ENCODE peak calls at places on chromosome 7, in nine cellular contexts. Z is ovary; E is effector CD4-positive, alpha-beta T cell; J is HT1080; S is ureter; Q is stimulated activated CD8-positive, alpha-beta memory T cell treated with anti-CD3 and anti-CD28 coated beads, Interleukin-15, amount 100 ng/mL, for 24 hours; R is amniotic stem cell; P is stimulated activated CD4-positive, alpha-beta T cell treated with anti-CD3 and anti-CD28 coated beads, Interleukin-1b, Interleukin-23, amount 100 ng/mL, for 4 hours; I is psoas muscle. O is an unnamed sample.

GRCh38 chr7:139727151-139727705 is 50.6 kb downstream of the HIPK2 start:
- DNase-seq in J (peak; percentile 33), Q (no peak), P (no peak), I (no peak), S (no peak), Z (no peak), E (no peak), R (no peak), O (no peak)

GRCh38 chr7:122790132-122790531 is 87.4 kb upstream of the RNF148 start:
- DNase-seq in E (no peak), R (no peak), S (no peak), P (no peak), Z (no peak), I (no peak), Q (no peak), J (no peak), O (no peak)

GRCh38 chr7:110600983-110601382 is 489.9 kb upstream of the LRRN3 start:
- DNase-seq in R (no peak), P (no peak), I (no peak), Z (no peak), E (no peak), S (no peak), J (no peak), Q (no peak), O (no peak)

GRCh38 chr7:133853706-133854276 is 273.3 kb upstream of the LRGUK start:
- DNase-seq in S (peak; percentile 48), E (no peak), Z (no peak), Q (no peak), I (no peak), J (peak; percentile 92), R (peak; percentile 56), P (no peak), O (peak; percentile 35)

GRCh38 chr7:105589221-105590077 is 8.2 kb upstream of the EFCAB10 start:
- DNase-seq in R (peak; percentile 88), P (peak; percentile 25), S (peak; percentile 53), E (peak; percentile 20), J (peak; percentile 80), I (peak; percentile 62), Z (peak; percentile 48), Q (no peak), O (peak; percentile 40)

GRCh38 chr7:97801108-97801507 is 69.2 kb downstream of the TAC1 start:
- DNase-seq in S (no peak), P (no peak), R (no peak), J (no peak), Z (no peak), Q (no peak), I (no peak), E (no peak), O (no peak)

GRCh38 chr7:77453531-77453930 is 37.4 kb upstream of the GSAP start:
- DNase-seq in Z (no peak), I (no peak), E (no peak), Q (no peak), P (no peak), S (no peak), R (no peak), J (no peak), O (no peak)

GRCh38 chr7:18356195-18356645 is 139.3 kb upstream of the HDAC9 start:
- DNase-seq in Q (no peak), R (no peak), I (no peak), E (no peak), S (no peak), P (no peak), J (peak; percentile 53), Z (no peak), O (no peak)

GRCh38 chr7:106415433-106415832 is 130.7 kb upstream of the NAMPT start:
- DNase-seq in J (peak; percentile 43), P (no peak), E (no peak), Z (no peak), S (no peak), Q (no peak), R (no peak), I (no peak), O (no peak)

GRCh38 chr7:145478551-145478950 is 638.0 kb upstream of the CNTNAP2 start:
- DNase-seq in J (no peak), S (no peak), R (no peak), Q (no peak), P (no peak), Z (no peak), E (no peak), I (no peak), O (no peak)

GRCh38 chr7:1412322-1413261 is 46.7 kb downstream of the MICALL2 start:
- DNase-seq in R (peak; percentile 55), P (peak; percentile 86), I (peak; percentile 89), E (peak; percentile 88), Z (peak; percentile 52), S (peak; percentile 72), Q (peak; percentile 92), J (peak; percentile 67), O (peak; percentile 81)

O was measured in lung.